ENCODE peak calls at places on chromosomes 7 and 10, in seven cellular contexts. One of them, this sample, is unnamed. For H3K4me1, the result is how much of the 10 kb centered on the place peaks cover.

GRCh38 chr7:139297795-139298194 is 43.3 kb upstream of the FMC1 start:
- DNase-seq in heart left ventricle: no peak
- DNase-seq in thoracic aorta: no peak
- DNase-seq in heart right ventricle: no peak
- DNase-seq in cardiac muscle cell: no peak
- DNase-seq in hepatocyte: peak
- DNase-seq in gastrocnemius medialis: no peak
- DNase-seq in this sample: no peak

GRCh38 chr7:18753972-18754610 is 258.5 kb downstream of the HDAC9 start:
- DNase-seq in heart left ventricle: no peak
- DNase-seq in thoracic aorta: no peak
- DNase-seq in heart right ventricle: no peak
- DNase-seq in cardiac muscle cell: no peak
- DNase-seq in hepatocyte: no peak
- DNase-seq in gastrocnemius medialis: no peak
- DNase-seq in this sample: no peak

GRCh38 chr10:4240641-4241197 is 455.7 kb upstream of the KLF6 start:
- DNase-seq in heart left ventricle: no peak
- DNase-seq in thoracic aorta: no peak
- DNase-seq in heart right ventricle: no peak
- DNase-seq in cardiac muscle cell: no peak
- DNase-seq in hepatocyte: no peak
- DNase-seq in gastrocnemius medialis: no peak
- DNase-seq in this sample: no peak

GRCh38 chr10:5746197-5746596 is 61.6 kb downstream of the TASOR2 start:
- DNase-seq in heart left ventricle: no peak
- DNase-seq in thoracic aorta: no peak
- DNase-seq in heart right ventricle: no peak
- DNase-seq in cardiac muscle cell: peak
- DNase-seq in hepatocyte: no peak
- DNase-seq in gastrocnemius medialis: no peak
- DNase-seq in this sample: no peak

GRCh38 chr7:52555805-52556204 is 479.6 kb upstream of the POM121L12 start:
- DNase-seq in heart left ventricle: no peak
- DNase-seq in thoracic aorta: no peak
- DNase-seq in heart right ventricle: no peak
- DNase-seq in cardiac muscle cell: no peak
- DNase-seq in hepatocyte: no peak
- DNase-seq in gastrocnemius medialis: no peak
- DNase-seq in this sample: no peak

GRCh38 chr10:93695720-93696119 is 6.7 kb downstream of the FRA10AC1 start:
- DNase-seq in heart left ventricle: no peak
- DNase-seq in thoracic aorta: no peak
- DNase-seq in heart right ventricle: no peak
- DNase-seq in cardiac muscle cell: no peak
- DNase-seq in hepatocyte: no peak
- DNase-seq in gastrocnemius medialis: no peak
- DNase-seq in this sample: no peak

GRCh38 chr7:4239991-4240812 is 441.9 kb upstream of the FOXK1 start:
- DNase-seq in heart left ventricle: no peak
- DNase-seq in thoracic aorta: no peak
- DNase-seq in heart right ventricle: no peak
- DNase-seq in cardiac muscle cell: no peak
- DNase-seq in hepatocyte: no peak
- DNase-seq in gastrocnemius medialis: no peak
- DNase-seq in this sample: no peak

GRCh38 chr10:107686095-107686494 is 521.6 kb upstream of the SORCS1 start:
- DNase-seq in heart left ventricle: no peak
- DNase-seq in thoracic aorta: no peak
- DNase-seq in heart right ventricle: peak
- DNase-seq in cardiac muscle cell: no peak
- DNase-seq in hepatocyte: no peak
- DNase-seq in gastrocnemius medialis: peak
- DNase-seq in this sample: no peak

GRCh38 chr7:85030893-85031292 is 156.0 kb downstream of the SEMA3D start:
- DNase-seq in heart left ventricle: no peak
- DNase-seq in thoracic aorta: no peak
- DNase-seq in heart right ventricle: no peak
- DNase-seq in cardiac muscle cell: peak
- DNase-seq in hepatocyte: peak
- DNase-seq in gastrocnemius medialis: no peak
- DNase-seq in this sample: no peak

GRCh38 chr10:112779025-112779765 is 170.9 kb upstream of the TCF7L2 start:
- DNase-seq in heart left ventricle: no peak
- DNase-seq in thoracic aorta: no peak
- DNase-seq in heart right ventricle: no peak
- DNase-seq in cardiac muscle cell: no peak
- DNase-seq in hepatocyte: no peak
- DNase-seq in gastrocnemius medialis: no peak
- DNase-seq in this sample: no peak

GRCh38 chr10:33616921-33617320 is 282.5 kb upstream of the NRP1 start:
- DNase-seq in heart left ventricle: no peak
- DNase-seq in thoracic aorta: no peak
- DNase-seq in heart right ventricle: no peak
- DNase-seq in cardiac muscle cell: peak
- DNase-seq in hepatocyte: peak
- DNase-seq in gastrocnemius medialis: no peak
- DNase-seq in this sample: no peak

GRCh38 chr7:152459724-152460251 is 24.0 kb upstream of the KMT2C start:
- DNase-seq in heart left ventricle: no peak
- DNase-seq in thoracic aorta: no peak
- DNase-seq in heart right ventricle: peak
- DNase-seq in cardiac muscle cell: peak
- DNase-seq in hepatocyte: peak
- DNase-seq in gastrocnemius medialis: peak
- DNase-seq in this sample: no peak

GRCh38 chr7:3942778-3943177 is 641.7 kb downstream of the SDK1 start:
- DNase-seq in heart left ventricle: no peak
- DNase-seq in thoracic aorta: no peak
- DNase-seq in heart right ventricle: no peak
- DNase-seq in cardiac muscle cell: no peak
- DNase-seq in hepatocyte: no peak
- DNase-seq in gastrocnemius medialis: no peak
- DNase-seq in this sample: no peak

GRCh38 chr10:99652800-99653390 is 6.4 kb upstream of the ENTPD7 start:
- DNase-seq in heart left ventricle: no peak
- DNase-seq in thoracic aorta: no peak
- DNase-seq in heart right ventricle: no peak
- DNase-seq in cardiac muscle cell: no peak
- DNase-seq in hepatocyte: no peak
- DNase-seq in gastrocnemius medialis: no peak
- DNase-seq in this sample: no peak

GRCh38 chr10:74078037-74078436 is 72.6 kb downstream of the AP3M1 start:
- DNase-seq in heart left ventricle: no peak
- DNase-seq in thoracic aorta: no peak
- DNase-seq in heart right ventricle: no peak
- DNase-seq in cardiac muscle cell: no peak
- DNase-seq in hepatocyte: no peak
- DNase-seq in gastrocnemius medialis: no peak
- DNase-seq in this sample: no peak

GRCh38 chr7:79377097-79377496 is 76.4 kb downstream of the MAGI2 start:
- DNase-seq in heart left ventricle: no peak
- DNase-seq in thoracic aorta: no peak
- DNase-seq in heart right ventricle: no peak
- DNase-seq in cardiac muscle cell: no peak
- DNase-seq in hepatocyte: no peak
- DNase-seq in gastrocnemius medialis: no peak
- DNase-seq in this sample: no peak

GRCh38 chr10:97540669-97541500 is 31.7 kb upstream of the ANKRD2 start:
- DNase-seq in heart left ventricle: peak
- DNase-seq in thoracic aorta: no peak
- DNase-seq in heart right ventricle: no peak
- DNase-seq in cardiac muscle cell: no peak
- DNase-seq in hepatocyte: no peak
- DNase-seq in gastrocnemius medialis: no peak
- DNase-seq in this sample: no peak

DNA sequence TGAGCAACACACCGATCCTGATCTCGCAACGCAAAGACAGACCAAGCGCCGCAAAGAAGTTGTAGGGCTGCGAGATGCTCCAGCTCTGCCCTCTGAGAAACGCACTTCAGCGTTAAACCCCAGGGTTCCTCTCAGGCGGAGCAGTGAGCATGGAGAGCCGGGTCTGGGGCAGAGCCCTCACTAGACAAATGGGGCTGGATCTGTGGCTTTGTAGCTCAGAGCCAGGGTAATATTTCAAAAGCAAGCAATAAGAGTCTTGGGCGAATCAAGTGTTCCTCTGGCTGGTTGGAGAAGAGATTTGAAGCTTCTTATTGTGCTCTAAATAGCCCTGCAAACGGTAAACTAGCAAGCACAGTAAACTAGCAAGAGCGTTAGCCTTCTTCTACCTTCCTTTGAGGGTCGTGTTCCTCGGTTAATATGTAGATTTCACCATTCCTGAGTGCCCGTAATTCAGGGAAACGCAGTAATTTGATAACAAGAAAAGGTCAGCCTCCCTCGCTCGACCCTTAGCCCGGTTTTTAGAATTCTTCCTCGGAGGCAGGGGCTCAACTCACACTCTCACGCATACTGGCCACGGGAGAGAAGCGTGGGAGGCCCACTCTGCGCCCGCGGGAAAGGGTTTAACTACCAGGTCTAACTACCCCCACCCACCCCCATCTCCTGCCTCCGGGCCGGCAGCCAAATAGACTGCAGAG is 6.7 kb downstream of the SKAP2 start:
- DNase-seq in heart left ventricle: peak
- DNase-seq in thoracic aorta: no peak
- DNase-seq in heart right ventricle: no peak
- DNase-seq in cardiac muscle cell: peak
- DNase-seq in hepatocyte: peak
- DNase-seq in gastrocnemius medialis: no peak
- DNase-seq in this sample: no peak
- H3K4me1 ChIP-seq in heart left ventricle: under half
- H3K4me1 ChIP-seq in thoracic aorta: under half
- H3K4me1 ChIP-seq in heart right ventricle: under half
- H3K4me1 ChIP-seq in cardiac muscle cell: under half
- H3K4me1 ChIP-seq in hepatocyte: under half
- H3K4me1 ChIP-seq in gastrocnemius medialis: under half
- H3K4me1 ChIP-seq in this sample: under half

DNA sequence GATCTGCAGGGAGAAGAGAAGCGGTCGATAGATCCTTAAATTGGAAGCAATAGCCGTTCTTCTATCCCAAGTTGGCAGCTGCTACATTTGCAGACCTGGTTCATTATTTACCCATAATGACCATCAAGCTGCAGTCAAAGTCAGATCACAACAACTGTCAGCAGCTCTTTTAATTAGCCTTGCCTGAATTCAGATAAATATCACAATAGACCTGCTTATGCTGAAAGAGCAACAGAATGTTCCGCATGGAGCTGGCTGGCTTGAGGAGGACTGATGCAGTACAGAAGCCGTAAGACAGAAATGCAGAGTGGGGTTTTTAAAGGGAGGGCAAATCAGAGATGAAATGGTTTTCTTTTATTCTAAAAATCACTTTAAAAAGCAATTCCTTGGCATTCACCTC is 109.4 kb downstream of the HIBADH start:
- DNase-seq in heart left ventricle: no peak
- DNase-seq in thoracic aorta: no peak
- DNase-seq in heart right ventricle: no peak
- DNase-seq in cardiac muscle cell: no peak
- DNase-seq in hepatocyte: no peak
- DNase-seq in gastrocnemius medialis: no peak
- DNase-seq in this sample: no peak
- TF ChIP-seq CTCF in heart left ventricle: no peak
- TF ChIP-seq CTCF in thoracic aorta: no peak
- TF ChIP-seq CTCF in heart right ventricle: no peak
- TF ChIP-seq CTCF in cardiac muscle cell: no peak
- TF ChIP-seq CTCF in hepatocyte: no peak
- TF ChIP-seq CTCF in gastrocnemius medialis: no peak
- TF ChIP-seq CTCF in this sample: no peak

DNA sequence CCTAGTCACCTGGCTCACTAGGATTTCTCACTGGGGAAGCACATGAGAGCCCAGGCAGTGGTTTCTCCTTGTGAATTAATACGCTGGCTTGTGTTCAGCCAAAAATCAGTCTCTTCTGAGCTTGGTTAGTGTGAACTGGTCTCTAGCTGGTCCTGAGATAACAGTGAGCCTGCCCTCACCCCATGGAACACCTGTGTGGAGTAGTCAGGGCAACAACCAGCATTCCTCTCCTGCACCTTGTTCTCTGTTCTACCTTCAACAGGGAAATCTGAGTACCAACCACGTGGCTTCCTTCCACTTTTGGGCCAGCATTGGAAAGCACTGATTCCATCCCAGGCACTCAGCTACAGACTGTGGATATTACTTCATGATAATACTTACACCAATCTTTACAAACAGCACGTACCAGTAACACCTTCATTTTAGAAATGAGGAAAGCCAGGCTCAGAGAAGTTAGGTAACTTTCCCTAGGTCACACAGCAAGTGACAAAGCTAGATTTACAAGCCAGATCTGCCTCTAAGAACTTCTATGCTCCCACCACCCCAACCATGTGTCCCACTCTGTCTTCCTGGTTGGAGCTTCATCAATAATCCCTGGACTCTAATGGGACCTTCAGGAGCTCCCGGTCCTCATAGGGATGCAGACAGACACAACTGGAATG is 106.6 kb downstream of the GRID1 start:
- DNase-seq in heart left ventricle: no peak
- DNase-seq in thoracic aorta: no peak
- DNase-seq in heart right ventricle: no peak
- DNase-seq in cardiac muscle cell: no peak
- DNase-seq in hepatocyte: no peak
- DNase-seq in gastrocnemius medialis: no peak
- DNase-seq in this sample: no peak
- H3K27ac ChIP-seq in heart left ventricle: no peak
- H3K27ac ChIP-seq in thoracic aorta: no peak
- H3K27ac ChIP-seq in heart right ventricle: no peak
- H3K27ac ChIP-seq in cardiac muscle cell: no peak
- H3K27ac ChIP-seq in hepatocyte: no peak
- H3K27ac ChIP-seq in gastrocnemius medialis: no peak
- H3K27ac ChIP-seq in this sample: no peak

DNA sequence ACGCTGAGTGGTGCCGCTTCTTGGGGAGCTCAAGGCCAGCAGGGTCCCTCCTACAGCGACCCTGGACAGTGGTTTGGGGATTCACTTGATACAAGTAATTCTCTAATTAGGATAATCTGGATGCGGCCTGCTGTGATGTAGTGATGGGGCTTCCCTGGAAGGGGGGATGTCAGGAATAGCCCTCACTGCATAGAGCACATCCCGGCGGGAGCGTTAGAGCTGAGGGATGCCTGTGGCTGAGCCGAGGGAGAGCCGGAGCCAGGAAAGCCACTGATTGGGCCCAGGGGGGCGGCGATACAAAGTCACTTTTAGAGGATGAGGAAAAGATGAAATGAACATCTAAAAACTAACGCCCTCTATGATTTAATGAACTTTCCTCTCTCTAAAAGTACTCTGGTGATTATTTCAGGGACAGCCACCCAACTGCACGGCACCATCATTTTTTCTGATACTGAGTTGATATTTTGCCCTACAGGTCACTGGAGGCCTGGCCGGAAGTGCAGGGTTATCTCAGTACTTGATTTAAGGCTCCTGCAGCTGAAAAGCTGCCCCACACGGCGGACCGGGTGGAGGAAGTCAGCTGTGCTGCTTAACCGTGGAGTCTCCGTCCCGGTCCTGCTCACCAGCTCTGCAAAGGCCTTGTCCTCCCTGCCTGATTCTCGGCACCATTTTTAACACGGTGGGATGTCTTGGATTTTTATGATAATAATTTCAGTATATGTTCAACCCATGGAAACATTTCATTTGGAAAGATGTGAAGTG is 518.8 kb downstream of the DNAJB6 start:
- DNase-seq in heart left ventricle: no peak
- DNase-seq in thoracic aorta: no peak
- DNase-seq in heart right ventricle: no peak
- DNase-seq in cardiac muscle cell: no peak
- DNase-seq in hepatocyte: no peak
- DNase-seq in gastrocnemius medialis: no peak
- DNase-seq in this sample: no peak
- H3K4me1 ChIP-seq in heart left ventricle: under half
- H3K4me1 ChIP-seq in thoracic aorta: under half
- H3K4me1 ChIP-seq in heart right ventricle: under half
- H3K4me1 ChIP-seq in cardiac muscle cell: under half
- H3K4me1 ChIP-seq in hepatocyte: under half
- H3K4me1 ChIP-seq in gastrocnemius medialis: under half
- H3K4me1 ChIP-seq in this sample: under half